ENCODE peak calls at places on chromosomes 7 and 10, in four cellular contexts. One of them, this sample, is unnamed.
A peak's percentile ranks its signal among the peaks of the same experiment; 100 is the strongest.

GRCh38 chr7:46565257-46565656 is 644.2 kb upstream of the IGFBP3 start:
- DNase-seq in HTR-8/SVneo: no peak
- DNase-seq in HT1080: no peak
- DNase-seq in naive B cell: no peak
- DNase-seq in this sample: no peak

GRCh38 chr7:104272767-104273384 is 55.5 kb upstream of the LHFPL3 start:
- DNase-seq in HTR-8/SVneo: peak; percentile 4
- DNase-seq in naive B cell: no peak
- DNase-seq in HT1080: peak; percentile 46
- DNase-seq in this sample: peak; percentile 57

GRCh38 chr7:27196287-27196739 is 3.6 kb downstream of the HOXA13 start:
- DNase-seq in naive B cell: peak; percentile 69
- DNase-seq in HT1080: peak; percentile 46
- DNase-seq in HTR-8/SVneo: no peak
- DNase-seq in this sample: peak; percentile 71

GRCh38 chr7:76300210-76300731 is 2.2 kb upstream of the HSPB1 start:
- DNase-seq in HT1080: peak; percentile 56
- DNase-seq in naive B cell: no peak
- DNase-seq in HTR-8/SVneo: no peak
- DNase-seq in this sample: peak; percentile 82

GRCh38 chr10:79326361-79327089 is 20.7 kb upstream of the PPIF start:
- DNase-seq in HTR-8/SVneo: no peak
- DNase-seq in naive B cell: no peak
- DNase-seq in HT1080: no peak
- DNase-seq in this sample: no peak

GRCh38 chr10:111078505-111079185 is 1.8 kb downstream of the ADRA2A start:
- DNase-seq in naive B cell: no peak
- DNase-seq in HTR-8/SVneo: no peak
- DNase-seq in HT1080: no peak
- DNase-seq in this sample: no peak

GRCh38 chr7:7242899-7243298 is 60.6 kb downstream of the C1GALT1 start:
- DNase-seq in HT1080: no peak
- DNase-seq in naive B cell: no peak
- DNase-seq in HTR-8/SVneo: no peak
- DNase-seq in this sample: no peak

GRCh38 chr7:143013473-143013872 is 13.5 kb downstream of the OR9A2 start:
- DNase-seq in HT1080: no peak
- DNase-seq in naive B cell: no peak
- DNase-seq in HTR-8/SVneo: no peak
- DNase-seq in this sample: no peak

GRCh38 chr7:151402029-151402835 is 7.6 kb downstream of the WDR86 start:
- DNase-seq in naive B cell: no peak
- DNase-seq in HT1080: no peak
- DNase-seq in HTR-8/SVneo: no peak
- DNase-seq in this sample: no peak

GRCh38 chr10:130065251-130065650 is 45.4 kb downstream of the C10orf143 start:
- DNase-seq in HT1080: no peak
- DNase-seq in naive B cell: no peak
- DNase-seq in HTR-8/SVneo: no peak
- DNase-seq in this sample: no peak

GRCh38 chr7:141737118-141737835 is 881 bp upstream of the SSBP1 start:
- DNase-seq in HT1080: peak; percentile 9
- DNase-seq in HTR-8/SVneo: no peak
- DNase-seq in naive B cell: no peak
- DNase-seq in this sample: no peak

GRCh38 chr10:70575874-70576802 is 26.4 kb downstream of the PRF1 start:
- DNase-seq in HT1080: peak; percentile 44
- DNase-seq in HTR-8/SVneo: no peak
- DNase-seq in naive B cell: no peak
- DNase-seq in this sample: no peak

GRCh38 chr10:128268015-128268722 is 141.9 kb upstream of the MKI67 start:
- DNase-seq in naive B cell: no peak
- DNase-seq in HTR-8/SVneo: no peak
- DNase-seq in HT1080: peak; percentile 55
- DNase-seq in this sample: no peak

GRCh38 chr7:27774717-27775328 is 34.9 kb downstream of the TAX1BP1 start:
- DNase-seq in naive B cell: peak; percentile 3
- DNase-seq in HTR-8/SVneo: peak; percentile 21
- DNase-seq in HT1080: peak; percentile 17
- DNase-seq in this sample: peak; percentile 58

GRCh38 chr10:71933651-71934050 is 30.5 kb upstream of the CHST3 start:
- DNase-seq in naive B cell: no peak
- DNase-seq in HT1080: no peak
- DNase-seq in HTR-8/SVneo: no peak
- DNase-seq in this sample: no peak

GRCh38 chr10:102322914-102323313 is 72.6 kb upstream of the NFKB2 start:
- DNase-seq in HTR-8/SVneo: no peak
- DNase-seq in naive B cell: no peak
- DNase-seq in HT1080: peak; percentile 62
- DNase-seq in this sample: no peak

GRCh38 chr7:117869374-117869773 is 3.9 kb downstream of the CTTNBP2 start:
- DNase-seq in HT1080: no peak
- DNase-seq in HTR-8/SVneo: no peak
- DNase-seq in naive B cell: no peak
- DNase-seq in this sample: no peak

GRCh38 chr10:4867520-4868356 is 41.7 kb downstream of the AKR1E2 start:
- DNase-seq in naive B cell: no peak
- DNase-seq in HTR-8/SVneo: no peak
- DNase-seq in HT1080: peak; percentile 27
- DNase-seq in this sample: peak; percentile 8

GRCh38 chr10:72328829-72329204 is 25.9 kb downstream of the DNAJB12 start:
- DNase-seq in naive B cell: no peak
- DNase-seq in HTR-8/SVneo: no peak
- DNase-seq in HT1080: no peak
- DNase-seq in this sample: no peak

GRCh38 chr7:84251183-84251845 is 56.7 kb upstream of the SEMA3A start:
- DNase-seq in naive B cell: no peak
- DNase-seq in HTR-8/SVneo: no peak
- DNase-seq in HT1080: peak; percentile 81
- DNase-seq in this sample: peak; percentile 90

GRCh38 chr7:139543801-139544603 is 20.5 kb downstream of the CLEC2L start:
- DNase-seq in naive B cell: no peak
- DNase-seq in HTR-8/SVneo: no peak
- DNase-seq in HT1080: no peak
- DNase-seq in this sample: no peak

GRCh38 chr7:142614116-142614515 is 135.2 kb upstream of the PRSS1 start:
- DNase-seq in naive B cell: no peak
- DNase-seq in HTR-8/SVneo: no peak
- DNase-seq in HT1080: no peak
- DNase-seq in this sample: peak; percentile 62

GRCh38 chr7:2738110-2738509 is 50.1 kb downstream of the AMZ1 start:
- DNase-seq in HTR-8/SVneo: no peak
- DNase-seq in HT1080: no peak
- DNase-seq in naive B cell: peak; percentile 55
- DNase-seq in this sample: no peak

GRCh38 chr10:124386186-124387077 is 32.3 kb downstream of the OAT start:
- DNase-seq in naive B cell: no peak
- DNase-seq in HTR-8/SVneo: no peak
- DNase-seq in HT1080: no peak
- DNase-seq in this sample: no peak

GRCh38 chr10:117470733-117471132 is 71.8 kb upstream of the EMX2 start:
- DNase-seq in HTR-8/SVneo: no peak
- DNase-seq in naive B cell: no peak
- DNase-seq in HT1080: no peak
- DNase-seq in this sample: no peak

GRCh38 chr10:28664369-28664740 is 13.0 kb upstream of the BAMBI start:
- DNase-seq in HTR-8/SVneo: no peak
- DNase-seq in naive B cell: no peak
- DNase-seq in HT1080: no peak
- DNase-seq in this sample: peak; percentile 79

GRCh38 chr10:108848016-108848415 is 1075.3 kb downstream of the XPNPEP1 start:
- DNase-seq in HTR-8/SVneo: no peak
- DNase-seq in naive B cell: no peak
- DNase-seq in HT1080: peak; percentile 15
- DNase-seq in this sample: no peak

GRCh38 chr10:44937201-44938005 is 22.2 kb upstream of the RASSF4 start:
- DNase-seq in HT1080: no peak
- DNase-seq in naive B cell: no peak
- DNase-seq in HTR-8/SVneo: no peak
- DNase-seq in this sample: peak; percentile 57

GRCh38 chr10:86178401-86179142 is 188.0 kb downstream of the GRID1 start:
- DNase-seq in HT1080: peak; percentile 32
- DNase-seq in naive B cell: no peak
- DNase-seq in HTR-8/SVneo: peak; percentile 14
- DNase-seq in this sample: no peak

GRCh38 chr10:7572435-7572834 is 94.3 kb downstream of the ITIH5 start:
- DNase-seq in naive B cell: no peak
- DNase-seq in HTR-8/SVneo: peak; percentile 10
- DNase-seq in HT1080: peak; percentile 6
- DNase-seq in this sample: no peak

GRCh38 chr10:16741540-16741939 is 75.7 kb downstream of the RSU1 start:
- DNase-seq in HTR-8/SVneo: no peak
- DNase-seq in HT1080: no peak
- DNase-seq in naive B cell: no peak
- DNase-seq in this sample: no peak

This sample was measured in IMR-90.